ENCODE peak calls at places on chromosomes 3 and 15, in seven cellular contexts. H, Z, Q, R, U, E and O are unnamed samples.

GRCh38 chr3:24405057-24405456 is 89.6 kb downstream of the THRB start:
- DNase-seq in Q (no peak), R (no peak), E (no peak), U (no peak), Z (no peak), H (no peak), O (no peak)

GRCh38 chr3:149783576-149783975 is 8.8 kb downstream of the ANKUB1 start:
- DNase-seq in Q (no peak), R (no peak), H (no peak), U (no peak), E (no peak), Z (peak; percentile 31), O (no peak)

GRCh38 chr3:147394168-147394941 is 12.0 kb downstream of the ZIC4 start:
- DNase-seq in H (no peak), Z (no peak), R (no peak), E (no peak), U (no peak), Q (no peak), O (no peak)

GRCh38 chr15:82936966-82937647 is 15.4 kb downstream of the HOMER2 start:
- DNase-seq in Z (peak; percentile 57), U (no peak), H (no peak), E (no peak), Q (no peak), R (no peak), O (no peak)

GRCh38 chr3:16480861-16481569 is 32.5 kb downstream of the RFTN1 start:
- DNase-seq in U (no peak), E (no peak), Q (no peak), R (no peak), H (no peak), Z (no peak), O (no peak)

GRCh38 chr3:125002414-125002811 is 53.4 kb downstream of the HEG1 start:
- DNase-seq in Z (no peak), Q (no peak), R (no peak), E (no peak), H (no peak), U (no peak), O (no peak)

GRCh38 chr15:85142324-85142723 is 160.7 kb downstream of the PDE8A start:
- DNase-seq in E (no peak), Q (no peak), R (no peak), H (no peak), Z (no peak), U (no peak), O (peak; percentile 53)

GRCh38 chr15:82186161-82186560 is 76.4 kb downstream of the EFL1 start:
- DNase-seq in R (no peak), U (no peak), E (no peak), Q (no peak), H (no peak), Z (no peak), O (no peak)

GRCh38 chr3:127884069-127884468 is 31.0 kb upstream of the KBTBD12 start:
- DNase-seq in R (no peak), Q (no peak), H (no peak), E (no peak), Z (no peak), U (no peak), O (no peak)

GRCh38 chr3:122893754-122894668 is 99.1 kb downstream of the SLC49A4 start:
- DNase-seq in H (no peak), R (no peak), U (no peak), E (no peak), Z (no peak), Q (no peak), O (no peak)

GRCh38 chr3:102020670-102021069 is 171.4 kb downstream of the NFKBIZ start:
- DNase-seq in R (no peak), Q (no peak), U (no peak), H (no peak), Z (no peak), E (no peak), O (no peak)

GRCh38 chr3:17982211-17982880 is 239.9 kb upstream of the TBC1D5 start:
- DNase-seq in Z (no peak), Q (no peak), U (no peak), E (no peak), R (no peak), H (no peak), O (no peak)

GRCh38 chr15:64779024-64779423 is 3.6 kb upstream of the RBPMS2 start:
- DNase-seq in E (no peak), Z (no peak), H (no peak), U (no peak), Q (no peak), R (no peak), O (no peak)

GRCh38 chr3:99269606-99270355 is 368.3 kb upstream of the DCBLD2 start:
- DNase-seq in U (no peak), H (no peak), Z (no peak), Q (no peak), R (no peak), E (no peak), O (no peak)

GRCh38 chr3:50573566-50574279 is 4.4 kb downstream of the HEMK1 start:
- DNase-seq in Z (no peak), U (peak; percentile 42), Q (no peak), E (no peak), H (no peak), R (no peak), O (no peak)

GRCh38 chr3:40853474-40853873 is 328.7 kb downstream of the ZNF621 start:
- DNase-seq in E (no peak), Z (no peak), U (no peak), R (no peak), Q (no peak), H (no peak), O (no peak)

GRCh38 chr15:78212546-78213424 is 21.6 kb downstream of the ACSBG1 start:
- DNase-seq in Q (peak; percentile 79), E (peak; percentile 84), Z (peak; percentile 89), R (peak; percentile 81), U (no peak), H (peak; percentile 73), O (peak; percentile 41)

GRCh38 chr3:31444220-31445142 is 88.2 kb upstream of the STT3B start:
- DNase-seq in R (no peak), E (no peak), Z (no peak), U (no peak), H (no peak), Q (peak; percentile 38), O (no peak)

GRCh38 chr3:31439888-31440287 is 92.8 kb upstream of the STT3B start:
- DNase-seq in E (no peak), Z (no peak), R (no peak), U (no peak), Q (no peak), H (no peak), O (no peak)

GRCh38 chr15:40409366-40409765 is 3.8 kb downstream of the IVD start:
- DNase-seq in U (no peak), H (no peak), Z (no peak), E (no peak), R (no peak), Q (no peak), O (no peak)

GRCh38 chr15:63260786-63261185 is 16.6 kb upstream of the APH1B start:
- DNase-seq in Q (no peak), U (no peak), H (no peak), Z (no peak), E (no peak), R (no peak), O (no peak)

GRCh38 chr3:50267280-50267913 is 1.6 kb upstream of the SEMA3B start:
- DNase-seq in Q (peak; percentile 81), E (no peak), U (peak; percentile 83), Z (no peak), R (peak; percentile 93), H (peak; percentile 87), O (no peak)

GRCh38 chr15:38671675-38672141 is 107.1 kb upstream of the RASGRP1 start:
- DNase-seq in Q (no peak), H (no peak), U (no peak), Z (no peak), E (no peak), R (no peak), O (no peak)

GRCh38 chr3:124597273-124597672 is 133.0 kb upstream of the UMPS start:
- DNase-seq in E (no peak), Z (no peak), H (no peak), U (no peak), Q (no peak), R (no peak), O (no peak)

GRCh38 chr3:197478746-197479668 is 76.8 kb downstream of the BDH1 start:
- DNase-seq in R (no peak), Q (no peak), H (no peak), Z (no peak), U (no peak), E (no peak), O (no peak)

DNA sequence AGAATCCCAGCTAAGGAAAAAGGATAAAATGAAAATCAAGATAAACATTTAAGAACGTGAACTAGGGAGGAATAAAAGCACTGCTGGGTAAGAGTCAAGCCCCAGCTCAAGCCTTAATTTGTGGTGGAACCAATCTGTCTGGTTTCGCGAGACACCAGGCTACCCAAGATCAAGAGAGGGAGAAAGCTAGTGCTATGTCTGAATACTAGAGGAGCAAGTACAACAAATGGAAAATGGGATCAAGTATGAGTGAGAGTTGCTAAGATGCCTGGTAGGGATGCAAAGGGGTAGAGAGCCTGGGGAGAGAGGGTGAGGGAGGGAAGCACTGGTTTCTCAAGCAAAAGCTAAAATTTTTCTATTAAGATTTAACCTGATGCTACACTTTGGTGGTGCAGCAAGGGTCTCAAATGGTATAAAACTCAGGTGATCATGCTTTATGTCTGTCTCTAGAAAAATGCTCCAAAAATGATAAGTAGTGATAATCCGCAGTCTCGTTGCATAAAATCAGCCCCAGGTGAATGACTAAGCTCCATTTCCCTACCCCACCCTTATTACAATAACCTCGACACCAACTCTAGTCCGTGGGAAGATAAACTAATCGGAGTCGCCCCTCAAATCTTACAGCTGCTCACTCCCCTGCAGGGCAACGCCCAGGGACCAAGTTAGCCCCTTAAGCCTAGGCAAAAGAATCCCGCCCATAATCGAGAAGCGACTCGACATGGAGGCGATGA is 1.7 kb upstream of the SETD5 start:
- DNase-seq in Z (no peak), H (no peak), U (no peak), R (no peak), Q (no peak), E (no peak), O (no peak)
- H3K4me1 ChIP-seq in Z (peaks cover 45% of the 10 kb centered on the region), H (peaks cover 45% of the 10 kb centered on the region), U (peaks cover 32% of the 10 kb centered on the region), R (peaks cover 19% of the 10 kb centered on the region), Q (peaks cover 12% of the 10 kb centered on the region), E (peaks cover 17% of the 10 kb centered on the region), O (peaks cover 14% of the 10 kb centered on the region)

GRCh38 chr3:194087995-194088841 is 47.7 kb upstream of the HES1 start:
- DNase-seq in U (no peak), Z (no peak), E (no peak), H (no peak), R (no peak), Q (no peak), O (no peak)
- H3K4me1 ChIP-seq in U (peaks cover 10% of the 10 kb centered on the region), Z (peaks cover 41% of the 10 kb centered on the region), E (peaks cover 10% of the 10 kb centered on the region), H (no peaks in the 10 kb centered on the region), R (peaks cover 6% of the 10 kb centered on the region), Q (no peaks in the 10 kb centered on the region), O (peaks cover 10% of the 10 kb centered on the region)

DNA sequence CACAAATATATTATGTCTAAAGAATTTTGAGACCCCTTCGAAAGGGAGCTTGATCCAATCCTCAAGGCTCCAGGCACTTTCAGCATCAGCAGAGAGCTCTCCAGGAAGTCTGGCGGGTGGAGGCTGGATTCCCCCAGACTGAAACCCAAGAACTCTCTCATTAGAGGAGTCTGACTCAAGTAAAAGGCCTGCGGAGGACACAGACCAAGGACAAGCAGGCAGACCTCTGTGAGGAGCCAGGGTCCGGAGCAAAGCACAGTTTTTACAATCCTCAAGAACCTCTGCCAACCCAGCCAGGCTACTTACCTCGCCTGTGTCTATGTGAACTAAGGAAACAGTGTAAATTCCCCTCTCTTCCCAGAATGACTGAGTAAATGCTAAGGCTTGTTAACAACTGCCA is 86.2 kb downstream of the FBN1 start:
- DNase-seq in E (peak; percentile 37), Z (no peak), Q (no peak), H (no peak), U (peak; percentile 66), R (peak; percentile 48), O (no peak)
- H3K4me1 ChIP-seq in E (no peaks in the 10 kb centered on the region), Z (no peaks in the 10 kb centered on the region), Q (no peaks in the 10 kb centered on the region), H (no peaks in the 10 kb centered on the region), U (peaks cover 16% of the 10 kb centered on the region), R (no peaks in the 10 kb centered on the region), O (no peaks in the 10 kb centered on the region)

GRCh38 chr3:152263711-152264110 is 5.0 kb upstream of the MBNL1 start:
- DNase-seq in Z (no peak), R (no peak), Q (no peak), E (no peak), U (no peak), H (no peak), O (no peak)
- H3K4me1 ChIP-seq in Z (peaks cover 39% of the 10 kb centered on the region), R (peaks cover 8% of the 10 kb centered on the region), Q (peaks cover 8% of the 10 kb centered on the region), E (peaks cover 16% of the 10 kb centered on the region), U (peaks cover 14% of the 10 kb centered on the region), H (peaks cover 15% of the 10 kb centered on the region), O (peaks cover 43% of the 10 kb centered on the region)